ENCODE peak calls at places on chromosomes 5 and 9, in five cellular contexts. O is Caco-2, J is thyroid gland, W is WERI-Rb-1, L is KBM-7. H is an unnamed sample.

GRCh38 chr9:107213080-107213479 is 70.0 kb upstream of the RAD23B start:
- DNase-seq in O (no peak), L (no peak), W (no peak), J (no peak), H (no peak)

GRCh38 chr9:34134521-34134920 is 8.0 kb upstream of the DCAF12 start:
- DNase-seq in W (no peak), L (no peak), J (no peak), O (no peak), H (no peak)

GRCh38 chr9:126488881-126489404 is 124.8 kb upstream of the LMX1B start:
- DNase-seq in J (no peak), O (no peak), L (no peak), W (no peak), H (no peak)

GRCh38 chr5:39588176-39588575 is 163.4 kb upstream of the DAB2 start:
- DNase-seq in W (no peak), J (no peak), O (no peak), L (no peak), H (no peak)

GRCh38 chr9:134930404-134930803 is 12.7 kb upstream of the FCN1 start:
- DNase-seq in J (no peak), W (no peak), O (no peak), L (no peak), H (no peak)

GRCh38 chr5:54887663-54888062 is 97.7 kb downstream of the ESM1 start:
- DNase-seq in L (no peak), O (no peak), J (no peak), W (peak; percentile 54), H (no peak)

GRCh38 chr5:59487838-59488729 is 405.4 kb downstream of the PDE4D start:
- DNase-seq in L (no peak), J (no peak), O (no peak), W (no peak), H (no peak)

GRCh38 chr9:98009926-98010325 is 26.8 kb downstream of the ANP32B start:
- DNase-seq in L (peak; percentile 49), W (no peak), O (no peak), J (peak; percentile 67), H (no peak)

GRCh38 chr9:110099236-110099741 is 108.7 kb downstream of the C9orf152 start:
- DNase-seq in J (no peak), W (peak; percentile 90), O (no peak), L (no peak), H (peak; percentile 19)

GRCh38 chr9:119268985-119269384 is 100.2 kb downstream of the BRINP1 start:
- DNase-seq in O (no peak), L (no peak), W (no peak), J (no peak), H (no peak)

GRCh38 chr5:134005415-134006118 is 792 bp upstream of the VDAC1 start:
- DNase-seq in L (peak; percentile 27), J (peak; percentile 47), W (peak; percentile 77), O (no peak), H (peak; percentile 27)

GRCh38 chr5:55737793-55738192 is at the start of gene DDX4:
- DNase-seq in O (no peak), J (no peak), W (no peak), L (no peak), H (no peak)

GRCh38 chr9:134217431-134218210 is 53.3 kb upstream of the RNU6ATAC start:
- DNase-seq in L (peak; percentile 67), W (peak; percentile 58), O (peak; percentile 67), J (peak; percentile 0), H (peak; percentile 41)

GRCh38 chr5:133707629-133708028 is 95.3 kb upstream of the FSTL4 start:
- DNase-seq in J (no peak), W (no peak), L (no peak), O (no peak), H (no peak)

GRCh38 chr9:127977877-127978647 is 2.7 kb downstream of the EEIG1 start:
- DNase-seq in L (peak; percentile 40), W (no peak), O (peak; percentile 73), J (peak; percentile 70), H (peak; percentile 20)

GRCh38 chr5:995318-995717 is 13.3 kb upstream of the NKD2 start:
- DNase-seq in L (no peak), W (peak; percentile 6), J (no peak), O (no peak), H (no peak)

GRCh38 chr9:135956798-135957166 is 4.4 kb downstream of the UBAC1 start:
- DNase-seq in J (no peak), W (no peak), L (no peak), O (no peak), H (no peak)

GRCh38 chr5:87126869-87127268 is 140.8 kb upstream of the RASA1 start:
- DNase-seq in W (no peak), O (no peak), J (no peak), L (no peak), H (no peak)

GRCh38 chr5:426392-426976 is 16.5 kb upstream of the EXOC3 start:
- DNase-seq in W (no peak), O (no peak), J (no peak), L (no peak), H (no peak)

GRCh38 chr9:36092509-36093215 is 43.9 kb upstream of the GLIPR2 start:
- DNase-seq in J (no peak), O (no peak), W (no peak), L (no peak), H (no peak)

GRCh38 chr5:172319708-172320441 is 36.3 kb upstream of the UBTD2 start:
- DNase-seq in W (no peak), O (no peak), L (no peak), J (no peak), H (no peak)

GRCh38 chr5:18455521-18455920 is 821.3 kb downstream of the TAF11L14 start:
- DNase-seq in L (no peak), J (no peak), O (no peak), W (no peak), H (no peak)

GRCh38 chr5:665956-666711 is 27.0 kb downstream of the TPPP start:
- DNase-seq in O (no peak), W (no peak), L (no peak), J (peak; percentile 53), H (peak; percentile 3)

GRCh38 chr5:175129121-175129520 is 314.9 kb downstream of the DRD1 start:
- DNase-seq in O (no peak), W (no peak), L (no peak), J (no peak), H (no peak)

GRCh38 chr5:81151546-81151945 is 81.6 kb upstream of the CKMT2 start:
- DNase-seq in O (no peak), L (no peak), W (no peak), J (no peak), H (no peak)

GRCh38 chr9:115635680-115636383 is 517.8 kb upstream of the PAPPA start:
- DNase-seq in J (no peak), O (no peak), L (no peak), W (no peak), H (no peak)

GRCh38 chr5:18048449-18048848 is 414.2 kb downstream of the TAF11L14 start:
- DNase-seq in J (peak; percentile 45), L (no peak), W (no peak), O (no peak), H (no peak)